ENCODE peak calls at places on chromosomes 3 and 15, in eight cellular contexts. M is right atrium auricular region; F is CD8-positive, alpha-beta memory T cell; H is tibial artery; E is AG04450; P is heart left ventricle; R is stomach; Q is lower lobe of right lung. C is an unnamed sample. For H3K27me3, the result is how much of the 10 kb centered on the place peaks cover.

GRCh38 chr15:27670481-27670880 is 428.6 kb downstream of the OCA2 start:
- DNase-seq in M (no peak), F (no peak), H (no peak), E (no peak), P (no peak), R (no peak), Q (no peak), C (no peak)

GRCh38 chr3:131386429-131386926 is 4.9 kb downstream of the NUDT16 start:
- DNase-seq in M (peak), F (no peak), H (peak), E (no peak), P (peak), R (peak), Q (peak), C (no peak)

GRCh38 chr3:12964713-12965612 is 108.3 kb downstream of the IQSEC1 start:
- DNase-seq in M (no peak), F (no peak), H (no peak), E (no peak), P (no peak), R (no peak), Q (no peak), C (no peak)

GRCh38 chr3:112628038-112628437 is 12.9 kb downstream of the CCDC80 start:
- DNase-seq in M (no peak), F (no peak), H (no peak), E (no peak), P (no peak), R (no peak), Q (no peak), C (no peak)

GRCh38 chr15:100124936-100125626 is 216.7 kb downstream of the ADAMTS17 start:
- DNase-seq in M (no peak), F (no peak), H (no peak), E (no peak), P (no peak), R (no peak), Q (no peak), C (no peak)

GRCh38 chr3:95923496-95924210 is 890.7 kb upstream of the EPHA6 start:
- DNase-seq in M (peak), F (no peak), H (no peak), E (peak), P (no peak), R (no peak), Q (no peak), C (no peak)

GRCh38 chr3:136074546-136074945 is 109.0 kb downstream of the PPP2R3A start:
- DNase-seq in M (no peak), F (no peak), H (no peak), E (no peak), P (no peak), R (no peak), Q (no peak), C (no peak)

GRCh38 chr3:54954019-54954418 is 26.2 kb upstream of the LRTM1 start:
- DNase-seq in M (no peak), F (no peak), H (no peak), E (peak), P (no peak), R (no peak), Q (no peak), C (no peak)

GRCh38 chr15:100897201-100897872 is 17.7 kb downstream of the ALDH1A3 start:
- DNase-seq in M (no peak), F (no peak), H (no peak), E (no peak), P (no peak), R (no peak), Q (no peak), C (no peak)

GRCh38 chr15:77456746-77457618 is 36.3 kb downstream of the HMG20A start:
- DNase-seq in M (no peak), F (no peak), H (no peak), E (peak), P (no peak), R (no peak), Q (no peak), C (no peak)

GRCh38 chr15:48177383-48177874 is 666 bp downstream of the MYEF2 start:
- DNase-seq in M (no peak), F (peak), H (no peak), E (no peak), P (no peak), R (no peak), Q (no peak), C (peak)

GRCh38 chr15:38894260-38894948 is 329.8 kb upstream of the RASGRP1 start:
- DNase-seq in M (no peak), F (no peak), H (no peak), E (peak), P (no peak), R (no peak), Q (no peak), C (no peak)

GRCh38 chr15:81106560-81106959 is 27.5 kb upstream of the CFAP161 start:
- DNase-seq in M (peak), F (peak), H (no peak), E (peak), P (no peak), R (peak), Q (no peak), C (peak)

GRCh38 chr3:33749546-33750215 is 31.6 kb upstream of the CLASP2 start:
- DNase-seq in M (no peak), F (no peak), H (no peak), E (peak), P (no peak), R (no peak), Q (no peak), C (no peak)

GRCh38 chr15:89429986-89430385 is 66.4 kb downstream of the RHCG start:
- DNase-seq in M (no peak), F (no peak), H (no peak), E (no peak), P (no peak), R (no peak), Q (no peak), C (no peak)
- H3K27me3 ChIP-seq in M (under half), F (under half), H (under half), E (under half), P (under half), R (under half), Q (under half), C (under half)

DNA sequence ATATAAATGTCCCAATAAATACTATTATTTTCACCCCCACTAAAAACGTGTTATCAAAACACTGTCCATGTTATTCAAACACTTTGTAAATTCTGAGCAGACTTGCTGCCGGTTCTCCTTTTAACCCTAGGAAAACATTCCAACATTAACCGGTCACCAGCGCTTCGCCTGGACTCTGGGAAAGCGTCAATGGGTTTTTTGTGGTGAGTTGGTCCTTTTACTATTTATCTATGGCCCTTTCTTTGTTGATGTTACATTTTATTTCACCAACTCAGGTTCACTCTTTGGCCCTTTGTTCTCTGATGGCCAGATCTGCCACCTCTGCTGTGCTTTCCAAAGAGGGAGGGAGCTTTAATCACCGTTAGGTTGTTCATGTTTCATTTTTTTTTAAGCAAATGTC is 4.1 kb upstream of the EOMES start:
- DNase-seq in M (no peak), F (no peak), H (no peak), E (no peak), P (no peak), R (no peak), Q (no peak), C (no peak)
- H3K27me3 ChIP-seq in M (half or more), F (half or more), H (half or more), E (half or more), P (half or more), R (under half), Q (half or more), C (half or more)

DNA sequence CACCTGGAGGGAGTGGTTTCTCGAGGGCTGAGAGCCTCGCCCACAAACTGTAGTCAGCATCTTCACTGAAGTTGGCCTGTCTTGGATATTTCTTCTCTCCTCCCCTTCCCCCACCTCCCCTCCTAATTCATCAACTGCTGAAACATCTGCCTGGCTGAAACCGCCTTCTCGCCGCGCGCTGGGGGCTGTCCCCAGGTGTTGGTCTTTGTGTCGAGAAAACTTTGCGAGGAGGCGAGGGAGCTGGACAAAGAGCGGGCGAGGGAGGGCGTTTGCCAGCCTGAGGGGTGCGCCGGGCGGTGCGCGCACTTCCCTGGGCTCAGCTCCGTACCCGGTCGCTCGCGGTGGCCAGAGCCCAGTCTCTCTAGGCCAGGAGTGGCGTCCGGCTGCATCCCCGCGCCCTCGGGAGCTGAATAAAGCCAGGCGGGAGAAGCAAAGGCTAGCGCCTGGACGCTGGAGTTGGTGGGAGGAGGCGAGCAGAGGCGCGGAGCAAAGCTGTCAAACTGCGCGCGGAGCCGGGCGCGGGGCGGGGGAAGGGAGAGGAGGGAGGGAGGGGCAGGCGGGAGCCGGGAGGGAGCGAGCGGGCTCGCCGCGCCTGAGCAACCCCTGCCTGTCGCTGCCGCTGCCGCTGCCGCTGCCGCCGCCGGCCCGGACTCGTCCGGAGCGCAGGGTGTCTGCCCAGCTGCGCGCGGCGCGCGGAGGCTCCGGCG is at the start of gene ST8SIA2:
- DNase-seq in M (no peak), F (no peak), H (no peak), E (no peak), P (no peak), R (no peak), Q (no peak), C (peak)
- H3K27me3 ChIP-seq in M (under half), F (under half), H (half or more), E (under half), P (half or more), R (under half), Q (half or more), C (under half)

GRCh38 chr3:137763594-137763938 is 549 bp upstream of the SOX14 start:
- DNase-seq in M (no peak), F (no peak), H (no peak), E (no peak), P (no peak), R (no peak), Q (no peak), C (no peak)

GRCh38 chr3:137764001-137764433 is at the start of gene SOX14:
- DNase-seq in M (no peak), F (no peak), H (no peak), E (no peak), P (no peak), R (peak), Q (peak), C (no peak)

GRCh38 chr3:137764563-137765309 is 621 bp downstream of the SOX14 start:
- DNase-seq in M (no peak), F (no peak), H (no peak), E (no peak), P (no peak), R (no peak), Q (no peak), C (no peak)

GRCh38 chr3:137766069-137766960 is 2.2 kb downstream of the SOX14 start:
- DNase-seq in M (no peak), F (no peak), H (no peak), E (no peak), P (no peak), R (no peak), Q (no peak), C (no peak)

GRCh38 chr3:137765310-137766033 is 1.4 kb downstream of the SOX14 start:
- DNase-seq in M (no peak), F (no peak), H (no peak), E (no peak), P (no peak), R (no peak), Q (no peak), C (no peak)
- H3K27me3 ChIP-seq in M (half or more), F (under half), H (half or more), E (half or more), P (half or more), R (under half), Q (half or more), C (under half)

DNA sequence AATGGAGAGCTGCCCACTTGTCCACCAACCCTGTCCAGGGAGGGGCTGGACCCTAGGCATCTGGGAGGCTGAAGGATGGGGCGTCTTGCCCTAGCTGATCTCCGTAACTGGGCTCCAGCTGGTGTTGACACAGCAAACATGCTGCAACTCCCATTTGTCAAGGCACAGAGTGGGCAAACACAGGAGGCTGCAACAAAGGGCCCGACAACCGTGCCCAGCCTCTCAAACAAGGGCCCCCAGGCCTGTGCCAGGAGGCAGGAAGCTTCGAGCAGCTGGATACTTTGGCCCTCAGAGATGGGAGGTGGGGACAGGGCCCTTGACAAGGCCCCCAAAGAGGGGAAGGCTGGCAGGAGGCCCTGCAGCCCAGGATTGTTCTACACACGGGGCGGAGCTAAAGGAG is 64.2 kb upstream of the TMEM115 start:
- DNase-seq in M (no peak), F (no peak), H (no peak), E (no peak), P (no peak), R (peak), Q (peak), C (no peak)
- H3K27me3 ChIP-seq in M (under half), F (under half), H (under half), E (under half), P (under half), R (under half), Q (under half), C (under half)

GRCh38 chr3:24740367-24740766 is 245.7 kb upstream of the THRB start:
- DNase-seq in M (no peak), F (no peak), H (no peak), E (no peak), P (no peak), R (no peak), Q (no peak), C (no peak)

DNA sequence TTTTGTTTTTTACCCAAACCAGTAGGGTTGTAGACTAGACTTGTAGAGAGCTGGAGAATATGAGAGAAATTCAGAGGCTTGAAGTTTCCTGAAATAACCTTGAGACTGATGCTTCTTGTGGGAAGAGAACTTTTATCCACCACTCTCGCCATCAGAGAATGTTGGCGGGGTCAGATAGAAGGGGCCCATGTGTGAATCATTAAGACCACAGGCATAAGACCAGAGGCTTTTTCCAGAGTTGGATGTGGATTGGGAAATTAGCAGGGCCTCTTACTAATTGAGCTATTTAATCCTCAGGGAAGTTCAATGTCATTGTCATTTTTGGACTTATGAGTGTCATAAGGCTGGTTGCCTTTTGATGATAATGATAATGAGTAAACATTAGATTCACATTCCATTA is 246.9 kb upstream of the THRB start:
- DNase-seq in M (no peak), F (no peak), H (no peak), E (no peak), P (no peak), R (no peak), Q (no peak), C (no peak)
- H3K27me3 ChIP-seq in M (under half), F (under half), H (under half), E (under half), P (under half), R (under half), Q (under half), C (under half)